ENCODE peak calls at places on chromosomes 3 and 15, in seven cellular contexts. N is mesothelial cell of epicardium, I is fibroblast of lung, G is coronary artery, K is body of pancreas, L is right lobe of liver, Z is lower leg skin. A is an unnamed sample.

GRCh38 chr15:90015749-90016148 is 14.6 kb downstream of the ZNF710 start:
- DNase-seq in N (no peak), I (no peak), G (peak), K (no peak), L (no peak), Z (no peak), A (no peak)

GRCh38 chr3:72347819-72348319 is 500.4 kb downstream of the SHQ1 start:
- DNase-seq in N (no peak), I (peak), G (peak), K (peak), L (peak), Z (peak), A (peak)

GRCh38 chr3:173706630-173707029 is 309.1 kb downstream of the NLGN1 start:
- DNase-seq in N (no peak), I (no peak), G (no peak), K (no peak), L (no peak), Z (no peak), A (no peak)

GRCh38 chr3:126433496-126434263 is 39.0 kb downstream of the CFAP100 start:
- DNase-seq in N (no peak), I (no peak), G (no peak), K (no peak), L (no peak), Z (no peak), A (peak)

GRCh38 chr3:87435926-87436630 is 159.7 kb upstream of the POU1F1 start:
- DNase-seq in N (no peak), I (peak), G (no peak), K (no peak), L (no peak), Z (no peak), A (no peak)

GRCh38 chr15:71575474-71576045 is 234.8 kb upstream of the NR2E3 start:
- DNase-seq in N (no peak), I (no peak), G (no peak), K (no peak), L (no peak), Z (no peak), A (no peak)

GRCh38 chr3:65871305-65872141 is 167.2 kb downstream of the MAGI1 start:
- DNase-seq in N (peak), I (no peak), G (no peak), K (peak), L (peak), Z (no peak), A (no peak)

GRCh38 chr3:21544076-21544462 is 206.9 kb downstream of the ZNF385D start:
- DNase-seq in N (no peak), I (peak), G (no peak), K (no peak), L (no peak), Z (no peak), A (no peak)

GRCh38 chr3:55074861-55075260 is 147.0 kb upstream of the LRTM1 start:
- DNase-seq in N (no peak), I (no peak), G (no peak), K (no peak), L (no peak), Z (no peak), A (no peak)

GRCh38 chr3:39065197-39065596 is 13.4 kb downstream of the WDR48 start:
- DNase-seq in N (no peak), I (peak), G (no peak), K (no peak), L (no peak), Z (no peak), A (no peak)

GRCh38 chr15:50058231-50058630 is 60.8 kb downstream of the ATP8B4 start:
- DNase-seq in N (no peak), I (peak), G (no peak), K (no peak), L (no peak), Z (no peak), A (no peak)

GRCh38 chr3:130627143-130627849 is 110.3 kb downstream of the COL6A6 start:
- DNase-seq in N (no peak), I (no peak), G (no peak), K (no peak), L (no peak), Z (no peak), A (no peak)

GRCh38 chr3:160395297-160395696 is 3.7 kb downstream of the IFT80 start:
- DNase-seq in N (no peak), I (peak), G (no peak), K (peak), L (no peak), Z (no peak), A (no peak)

GRCh38 chr15:61159901-61160300 is 69.2 kb downstream of the RORA start:
- DNase-seq in N (no peak), I (no peak), G (no peak), K (no peak), L (no peak), Z (no peak), A (no peak)

GRCh38 chr3:123815981-123816380 is 68.2 kb downstream of the MYLK start:
- DNase-seq in N (no peak), I (no peak), G (no peak), K (no peak), L (no peak), Z (no peak), A (peak)

GRCh38 chr15:86915811-86916331 is 836.2 kb downstream of the AGBL1 start:
- DNase-seq in N (no peak), I (peak), G (no peak), K (peak), L (no peak), Z (no peak), A (no peak)

GRCh38 chr15:75073197-75073596 is 49.8 kb downstream of the PPCDC start:
- DNase-seq in N (no peak), I (no peak), G (no peak), K (no peak), L (no peak), Z (no peak), A (no peak)

GRCh38 chr15:81939604-81940440 is 106.0 kb downstream of the MEX3B start:
- DNase-seq in N (no peak), I (peak), G (no peak), K (no peak), L (no peak), Z (no peak), A (no peak)

GRCh38 chr3:172107403-172107802 is 68.0 kb downstream of the FNDC3B start:
- DNase-seq in N (no peak), I (no peak), G (no peak), K (no peak), L (no peak), Z (no peak), A (no peak)

GRCh38 chr15:70149667-70150404 is 52.1 kb upstream of the TLE3 start:
- DNase-seq in N (no peak), I (peak), G (no peak), K (no peak), L (no peak), Z (no peak), A (no peak)

GRCh38 chr3:49867400-49867799 is 2.3 kb downstream of the CAMKV start:
- DNase-seq in N (no peak), I (no peak), G (no peak), K (no peak), L (no peak), Z (no peak), A (no peak)

GRCh38 chr3:19147905-19148767 is at the start of gene KCNH8:
- DNase-seq in N (peak), I (no peak), G (no peak), K (peak), L (peak), Z (no peak), A (no peak)

GRCh38 chr3:105877625-105877913 is 8.8 kb upstream of the CBLB start:
- DNase-seq in N (no peak), I (no peak), G (no peak), K (no peak), L (no peak), Z (no peak), A (no peak)

GRCh38 chr15:87528873-87529272 is 727.7 kb downstream of the NTRK3 start:
- DNase-seq in N (no peak), I (peak), G (no peak), K (no peak), L (no peak), Z (no peak), A (no peak)

GRCh38 chr3:19202303-19202702 is 54.0 kb downstream of the KCNH8 start:
- DNase-seq in N (no peak), I (no peak), G (no peak), K (no peak), L (no peak), Z (no peak), A (no peak)

GRCh38 chr15:26628879-26629529 is 143.9 kb downstream of the GABRB3 start:
- DNase-seq in N (peak), I (peak), G (no peak), K (peak), L (no peak), Z (peak), A (peak)

GRCh38 chr3:48472673-48472922 is 26.1 kb downstream of the ATRIP start:
- DNase-seq in N (no peak), I (no peak), G (no peak), K (no peak), L (no peak), Z (no peak), A (no peak)

GRCh38 chr3:135706758-135707375 is 258.7 kb upstream of the PPP2R3A start:
- DNase-seq in N (no peak), I (peak), G (no peak), K (no peak), L (no peak), Z (no peak), A (no peak)

GRCh38 chr3:72446406-72447058 is 401.7 kb downstream of the SHQ1 start:
- DNase-seq in N (peak), I (peak), G (peak), K (no peak), L (no peak), Z (peak), A (peak)

GRCh38 chr15:29785068-29785467 is 37.2 kb downstream of the TJP1 start:
- DNase-seq in N (no peak), I (no peak), G (no peak), K (no peak), L (no peak), Z (no peak), A (no peak)

GRCh38 chr15:29787767-29788166 is 34.5 kb downstream of the TJP1 start:
- DNase-seq in N (no peak), I (no peak), G (no peak), K (no peak), L (no peak), Z (no peak), A (no peak)

GRCh38 chr15:29790607-29791006 is 31.7 kb downstream of the TJP1 start:
- DNase-seq in N (no peak), I (no peak), G (no peak), K (no peak), L (no peak), Z (no peak), A (no peak)

GRCh38 chr15:29789871-29790270 is 32.4 kb downstream of the TJP1 start:
- DNase-seq in N (no peak), I (no peak), G (no peak), K (no peak), L (no peak), Z (no peak), A (no peak)

DNA sequence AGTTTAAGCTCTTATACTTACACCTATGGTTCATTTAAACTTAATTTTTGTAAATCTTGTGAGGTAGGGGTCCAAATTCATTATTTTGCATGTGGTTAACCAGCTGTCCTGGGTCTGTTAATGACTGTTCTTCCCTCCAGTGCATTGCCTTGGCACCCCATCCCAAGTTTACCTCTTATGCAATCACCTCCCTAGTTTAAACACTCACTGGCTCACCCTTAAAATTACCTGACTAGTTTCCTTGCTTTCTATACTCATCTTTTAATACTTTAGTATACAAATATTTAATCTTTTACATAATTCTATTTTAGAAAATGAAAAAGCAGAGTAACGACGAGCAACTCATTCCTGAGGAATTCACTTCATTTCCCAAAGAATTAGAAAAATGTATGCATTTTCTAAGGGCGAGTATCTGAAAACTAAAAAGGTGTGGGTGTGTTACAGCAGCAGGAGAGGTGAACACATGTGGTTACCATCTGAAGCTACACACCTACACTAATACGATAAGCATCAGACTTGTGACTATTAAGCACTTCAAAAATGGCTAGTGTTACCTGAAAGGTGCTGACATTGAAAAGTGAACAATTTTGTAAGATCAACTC is 33.7 kb downstream of the TJP1 start:
- DNase-seq in N (no peak), I (peak), G (no peak), K (no peak), L (no peak), Z (no peak), A (no peak)
- TF ChIP-seq CTCF in N (no peak), I (no peak), G (no peak), K (no peak), L (no peak), Z (no peak), A (no peak)

GRCh38 chr3:141729240-141729639 is 8.9 kb upstream of the RNF7 start:
- DNase-seq in N (no peak), I (no peak), G (no peak), K (no peak), L (no peak), Z (no peak), A (no peak)

GRCh38 chr3:141726483-141726882 is 11.6 kb upstream of the RNF7 start:
- DNase-seq in N (no peak), I (no peak), G (no peak), K (no peak), L (no peak), Z (no peak), A (no peak)

GRCh38 chr3:141728355-141728892 is 9.7 kb upstream of the RNF7 start:
- DNase-seq in N (no peak), I (no peak), G (no peak), K (no peak), L (no peak), Z (no peak), A (no peak)
- TF ChIP-seq CTCF in N (no peak), I (no peak), G (no peak), K (no peak), L (no peak), Z (no peak), A (no peak)

GRCh38 chr15:73599934-73600333 is 33.3 kb downstream of the NPTN start:
- DNase-seq in N (no peak), I (peak), G (no peak), K (no peak), L (no peak), Z (no peak), A (no peak)
- TF ChIP-seq CTCF in N (no peak), I (no peak), G (no peak), K (no peak), L (no peak), Z (no peak), A (no peak)

GRCh38 chr3:185585523-185585861 is 603 bp upstream of the SENP2 start:
- DNase-seq in N (no peak), I (no peak), G (no peak), K (no peak), L (no peak), Z (no peak), A (no peak)

GRCh38 chr3:185584681-185585080 is 1.4 kb upstream of the SENP2 start:
- DNase-seq in N (no peak), I (no peak), G (no peak), K (no peak), L (no peak), Z (no peak), A (no peak)

GRCh38 chr3:185586644-185586964 is 509 bp downstream of the SENP2 start:
- DNase-seq in N (no peak), I (no peak), G (no peak), K (no peak), L (no peak), Z (no peak), A (no peak)

GRCh38 chr3:185583925-185584324 is 2.2 kb upstream of the SENP2 start:
- DNase-seq in N (no peak), I (no peak), G (no peak), K (no peak), L (no peak), Z (no peak), A (no peak)

GRCh38 chr3:185585862-185586643 is at the start of gene SENP2:
- DNase-seq in N (peak), I (peak), G (peak), K (peak), L (peak), Z (peak), A (peak)
- TF ChIP-seq CTCF in N (no peak), I (no peak), G (no peak), K (no peak), L (no peak), Z (no peak), A (no peak)

DNA sequence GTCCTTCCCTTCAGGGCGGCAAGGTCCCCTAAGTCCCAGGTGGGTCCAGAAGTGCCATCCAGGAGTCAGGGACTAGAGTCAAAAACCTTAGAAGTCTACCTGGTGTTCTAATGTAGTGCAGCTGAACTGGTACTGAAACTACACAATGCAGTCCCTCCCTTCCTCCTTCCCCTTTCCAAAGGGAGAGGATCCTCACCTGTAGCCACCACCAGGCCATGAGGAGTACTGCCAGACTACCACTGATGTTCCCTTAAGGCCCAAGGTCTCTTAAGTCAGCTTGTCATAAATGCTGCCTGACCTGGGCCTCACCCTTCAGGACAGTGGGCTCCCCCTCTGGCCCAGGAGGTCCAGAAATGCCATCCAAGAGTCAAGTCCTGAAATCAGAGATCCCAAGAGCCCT is 98.9 kb downstream of the ULK4 start:
- DNase-seq in N (no peak), I (no peak), G (no peak), K (no peak), L (no peak), Z (no peak), A (no peak)
- TF ChIP-seq CTCF in N (no peak), I (no peak), G (no peak), K (no peak), L (no peak), Z (no peak), A (peak)

DNA sequence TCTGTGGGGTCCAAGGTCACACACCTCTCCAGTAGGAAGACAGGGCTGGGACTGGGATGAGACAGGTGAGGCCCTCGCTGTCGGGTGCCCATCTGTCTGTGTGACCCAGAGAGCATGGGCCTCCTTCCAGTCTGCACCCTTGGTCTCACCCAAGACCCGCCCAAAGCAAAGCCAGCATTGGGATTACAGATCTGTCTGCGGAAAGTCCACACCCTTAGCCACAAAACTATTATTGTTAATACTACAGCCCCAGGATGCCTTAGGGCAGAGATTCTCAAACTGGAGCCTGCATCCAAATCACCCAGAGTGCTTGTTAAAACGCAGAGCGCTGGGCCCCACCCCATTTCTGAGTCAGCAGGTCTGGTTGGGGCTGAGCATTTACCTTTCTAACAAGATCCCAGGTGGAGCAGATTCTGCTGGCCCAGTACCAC is 58.5 kb upstream of the ZNF148 start:
- DNase-seq in N (no peak), I (no peak), G (no peak), K (no peak), L (no peak), Z (peak), A (peak)
- TF ChIP-seq CTCF in N (no peak), I (no peak), G (no peak), K (no peak), L (no peak), Z (no peak), A (no peak)

A was measured in osteocyte.